ENCODE peak calls at places on chromosomes 5 and 9, in eight cellular contexts. L is esophagus squamous epithelium, D is NB4, E is H54, W is stomach, Q is GM12892, N is spleen, T is prostate gland. I is an unnamed sample.

GRCh38 chr5:74232281-74232680 is 408.2 kb downstream of the ENC1 start:
- DNase-seq in L (no peak), D (no peak), E (no peak), W (no peak), Q (no peak), N (no peak), T (no peak), I (no peak)

GRCh38 chr5:31097851-31098250 is 95.6 kb upstream of the CDH6 start:
- DNase-seq in L (no peak), D (no peak), E (no peak), W (no peak), Q (no peak), N (no peak), T (no peak), I (no peak)

GRCh38 chr5:150640311-150641005 is at the start of gene SYNPO:
- DNase-seq in L (no peak), D (peak), E (peak), W (peak), Q (no peak), N (no peak), T (peak), I (peak)

GRCh38 chr5:124034963-124035362 is 523.0 kb downstream of the CSNK1G3 start:
- DNase-seq in L (no peak), D (no peak), E (no peak), W (no peak), Q (no peak), N (no peak), T (no peak), I (no peak)

GRCh38 chr5:143352691-143353090 is 50.8 kb downstream of the NR3C1 start:
- DNase-seq in L (no peak), D (no peak), E (no peak), W (no peak), Q (no peak), N (no peak), T (no peak), I (no peak)

GRCh38 chr5:141934099-141934844 is 10.6 kb downstream of the DELE1 start:
- DNase-seq in L (no peak), D (no peak), E (no peak), W (peak), Q (no peak), N (no peak), T (no peak), I (no peak)

GRCh38 chr5:130386155-130386554 is 481.9 kb downstream of the CHSY3 start:
- DNase-seq in L (no peak), D (peak), E (no peak), W (no peak), Q (no peak), N (no peak), T (no peak), I (no peak)

GRCh38 chr5:152560508-152561137 is 155.5 kb upstream of the NMUR2 start:
- DNase-seq in L (no peak), D (peak), E (peak), W (peak), Q (no peak), N (peak), T (no peak), I (no peak)

GRCh38 chr5:72107874-72108199 is 562 bp downstream of the MAP1B start:
- DNase-seq in L (no peak), D (peak), E (no peak), W (no peak), Q (peak), N (no peak), T (no peak), I (no peak)

GRCh38 chr9:13110766-13111400 is 168.6 kb downstream of the MPDZ start:
- DNase-seq in L (no peak), D (no peak), E (no peak), W (peak), Q (no peak), N (no peak), T (peak), I (peak)

GRCh38 chr9:69249337-69249736 is 75.3 kb downstream of the TJP2 start:
- DNase-seq in L (no peak), D (no peak), E (no peak), W (no peak), Q (no peak), N (no peak), T (no peak), I (no peak)

DNA sequence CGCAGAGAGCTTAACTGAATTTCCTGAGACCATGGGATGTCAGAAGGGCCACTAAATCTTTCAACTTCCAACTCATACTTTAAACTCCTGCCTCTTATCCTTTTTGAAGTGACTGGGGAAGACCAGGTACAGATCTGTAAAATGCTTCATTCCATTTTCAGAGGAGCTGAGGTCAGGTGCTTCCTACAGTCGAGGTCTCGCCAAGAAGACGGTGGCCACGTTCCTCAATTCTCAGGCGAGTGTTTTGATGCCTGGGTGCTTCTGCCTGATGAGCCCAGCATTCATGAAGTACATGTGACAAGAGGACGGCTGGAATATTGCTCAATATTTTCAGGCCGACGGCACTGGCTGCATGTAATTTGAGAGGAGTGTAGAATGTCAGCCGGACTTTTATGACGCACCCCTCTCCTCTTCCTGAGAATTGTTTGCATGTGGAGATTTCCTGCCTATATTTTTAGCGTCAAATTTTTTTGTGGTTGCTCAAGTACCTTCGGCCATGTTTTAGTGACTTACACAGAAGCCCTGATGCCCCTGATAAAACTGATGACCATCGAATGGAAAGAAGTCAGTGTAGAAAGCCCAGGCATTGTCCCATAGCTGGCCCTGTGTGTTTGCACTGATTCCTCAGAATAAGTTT is 38.8 kb upstream of the GLRX start:
- DNase-seq in L (peak), D (peak), E (peak), W (peak), Q (no peak), N (no peak), T (peak), I (peak)
- TF ChIP-seq POLR2A in L (no peak), D (no peak), E (no peak), W (no peak), Q (no peak), N (no peak), T (no peak), I (peak)

DNA sequence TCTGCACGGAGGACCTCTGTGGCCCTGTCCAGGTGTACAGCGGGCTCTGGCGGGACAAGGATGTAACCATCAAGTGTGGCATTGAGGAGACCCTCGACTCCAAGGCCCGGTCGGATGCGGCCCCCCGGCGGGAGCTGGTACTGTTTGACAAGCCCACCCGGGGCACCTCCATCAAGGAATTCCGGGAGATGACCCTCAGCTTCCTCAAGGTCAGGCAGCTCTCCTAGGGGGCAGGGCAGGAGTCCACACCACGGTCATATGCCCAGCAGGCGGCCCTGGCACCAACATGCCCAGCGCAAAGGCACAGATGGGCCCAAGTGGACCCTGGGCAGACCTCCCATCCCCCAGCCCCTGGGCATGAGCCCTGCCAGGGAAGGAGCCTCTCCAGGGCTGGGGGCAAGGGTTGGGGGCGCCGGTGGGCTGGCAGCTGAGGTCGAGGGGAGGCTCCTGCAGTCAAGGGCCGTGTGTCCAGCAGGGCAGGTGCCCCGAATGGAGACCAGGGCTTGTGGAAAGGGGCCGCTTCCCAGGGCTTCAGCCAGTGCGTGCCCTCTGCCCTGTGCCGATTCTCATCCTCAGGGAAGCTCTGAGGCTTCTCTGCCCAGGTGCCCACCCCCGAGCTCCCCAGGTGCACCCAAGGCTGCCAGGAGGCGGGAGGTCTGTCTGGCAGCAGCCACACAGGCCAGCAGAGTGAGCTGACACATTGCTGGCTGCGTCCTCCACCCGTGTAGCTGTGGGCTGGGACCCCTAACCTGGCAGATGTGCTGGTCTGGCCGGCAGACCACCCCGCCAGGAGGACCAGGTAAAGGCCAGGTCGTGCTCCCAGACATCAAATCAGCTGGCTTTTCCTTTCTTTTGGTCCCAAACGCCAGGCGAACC is 10.0 kb downstream of the DIPK1B start:
- DNase-seq in L (no peak), D (no peak), E (no peak), W (no peak), Q (no peak), N (no peak), T (no peak), I (no peak)
- TF ChIP-seq POLR2A in L (no peak), D (no peak), E (peak), W (no peak), Q (peak), N (no peak), T (no peak), I (no peak)

GRCh38 chr5:10681605-10682428 is 79.2 kb downstream of the DAP start:
- DNase-seq in L (no peak), D (no peak), E (no peak), W (no peak), Q (no peak), N (no peak), T (no peak), I (no peak)

GRCh38 chr5:10677533-10677932 is 83.5 kb downstream of the DAP start:
- DNase-seq in L (no peak), D (no peak), E (no peak), W (no peak), Q (no peak), N (no peak), T (no peak), I (no peak)

GRCh38 chr5:10678236-10678635 is 82.8 kb downstream of the DAP start:
- DNase-seq in L (no peak), D (no peak), E (no peak), W (no peak), Q (no peak), N (no peak), T (no peak), I (no peak)

GRCh38 chr5:10680876-10681481 is 80.1 kb downstream of the DAP start:
- DNase-seq in L (no peak), D (no peak), E (no peak), W (no peak), Q (no peak), N (no peak), T (no peak), I (no peak)

GRCh38 chr5:10679336-10679988 is 81.6 kb downstream of the DAP start:
- DNase-seq in L (no peak), D (no peak), E (no peak), W (no peak), Q (no peak), N (no peak), T (no peak), I (no peak)
- TF ChIP-seq POLR2A in L (no peak), D (no peak), E (no peak), W (no peak), Q (no peak), N (no peak), T (no peak), I (no peak)

DNA sequence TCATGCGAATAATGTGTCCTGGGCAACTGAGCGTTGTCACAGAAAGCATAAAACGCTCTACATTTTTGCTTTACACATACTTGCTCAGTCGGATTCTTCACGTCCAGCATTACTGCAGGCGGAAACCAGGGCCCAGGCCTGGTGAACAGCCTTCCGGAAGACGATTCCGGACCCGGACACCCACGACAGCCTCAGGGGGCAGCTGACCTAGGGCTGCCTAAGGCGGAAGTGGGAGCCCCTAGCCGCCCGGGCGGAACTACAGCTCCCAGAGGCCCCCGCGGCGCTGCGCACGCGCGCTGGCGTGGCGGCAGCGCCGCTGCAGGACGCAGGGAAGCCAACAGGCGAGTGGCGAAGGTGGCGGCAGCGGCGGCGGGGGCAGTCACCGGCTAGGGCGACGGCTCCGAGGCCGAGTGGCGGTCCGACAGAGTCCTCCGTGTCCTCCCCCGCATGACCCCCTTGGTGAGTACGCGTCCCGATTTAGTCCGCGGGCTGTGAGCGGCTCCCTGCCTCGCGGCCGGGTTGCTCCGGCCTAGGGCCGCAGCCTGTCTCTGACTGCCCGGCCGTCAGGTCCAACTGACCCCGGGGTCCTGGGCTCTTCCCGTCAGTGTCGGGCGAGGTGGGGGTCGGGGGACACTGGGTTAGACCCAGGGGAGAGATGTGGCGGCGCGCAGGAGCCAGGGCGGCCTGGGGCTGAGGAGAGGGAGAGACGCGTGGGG is at the start of gene GAPVD1:
- DNase-seq in L (peak), D (peak), E (peak), W (peak), Q (peak), N (peak), T (peak), I (peak)
- TF ChIP-seq POLR2A in L (peak), D (peak), E (peak), W (no peak), Q (peak), N (no peak), T (peak), I (peak)

GRCh38 chr9:120787906-120788305 is 5.3 kb downstream of the FBXW2 start:
- DNase-seq in L (no peak), D (no peak), E (no peak), W (no peak), Q (no peak), N (no peak), T (no peak), I (no peak)

GRCh38 chr9:120791161-120791560 is 2.1 kb downstream of the FBXW2 start:
- DNase-seq in L (no peak), D (no peak), E (no peak), W (no peak), Q (no peak), N (no peak), T (no peak), I (no peak)

GRCh38 chr9:120792898-120793765 is at the start of gene FBXW2:
- DNase-seq in L (peak), D (peak), E (peak), W (peak), Q (peak), N (peak), T (peak), I (peak)
- TF ChIP-seq POLR2A in L (peak), D (peak), E (peak), W (peak), Q (peak), N (peak), T (peak), I (peak)

GRCh38 chr5:168746893-168747640 is 167.9 kb upstream of the PANK3 start:
- DNase-seq in L (no peak), D (peak), E (no peak), W (no peak), Q (no peak), N (no peak), T (no peak), I (no peak)
- TF ChIP-seq POLR2A in L (no peak), D (no peak), E (no peak), W (no peak), Q (no peak), N (no peak), T (no peak), I (no peak)

GRCh38 chr5:157148734-157149615 is 6.3 kb upstream of the MED7 start:
- DNase-seq in L (peak), D (peak), E (peak), W (peak), Q (no peak), N (no peak), T (peak), I (peak)

GRCh38 chr5:157142317-157143126 is at the start of gene MED7:
- DNase-seq in L (peak), D (peak), E (peak), W (peak), Q (peak), N (peak), T (peak), I (peak)

GRCh38 chr5:157137691-157138090 is 5.0 kb downstream of the MED7 start:
- DNase-seq in L (no peak), D (no peak), E (no peak), W (no peak), Q (no peak), N (no peak), T (no peak), I (no peak)

DNA sequence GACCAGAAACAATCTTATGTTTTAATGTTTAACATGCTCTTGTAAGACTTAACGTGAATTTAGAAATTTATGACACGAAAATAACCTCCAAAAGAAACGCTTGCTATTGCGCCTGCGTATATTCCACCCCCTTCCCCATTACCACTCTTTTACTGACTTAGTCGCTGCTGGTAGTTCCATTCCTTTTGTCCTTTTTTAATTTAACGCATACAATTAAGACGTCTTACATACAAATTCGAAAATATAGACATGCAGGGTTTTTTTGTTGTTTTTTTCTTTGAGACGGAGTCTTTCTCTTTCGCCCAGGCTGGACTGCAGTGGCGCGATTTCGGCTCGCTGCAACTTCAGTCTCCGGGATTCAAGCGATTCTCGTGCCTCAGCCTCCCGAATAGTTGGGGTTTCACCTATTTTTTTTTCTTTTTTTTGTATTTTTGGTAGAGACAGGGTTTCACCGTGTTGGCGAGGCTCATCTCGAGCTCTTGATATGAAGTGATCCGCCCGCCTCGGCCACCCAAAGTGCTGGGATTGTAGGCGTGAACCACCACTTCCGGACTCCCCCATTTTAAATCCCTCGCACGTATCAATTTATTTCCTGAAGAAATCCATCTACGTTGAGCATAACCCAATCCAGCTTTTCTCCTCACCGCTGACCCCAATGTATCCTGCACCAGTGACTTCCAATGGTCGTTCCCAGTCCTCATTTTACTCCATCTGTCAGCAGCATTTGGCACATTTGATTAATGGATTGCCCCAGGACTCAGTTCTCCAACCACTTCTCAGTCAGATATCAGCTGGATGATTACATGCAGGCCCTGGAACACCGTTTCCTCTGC is 678 bp upstream of the MED7 start:
- DNase-seq in L (peak), D (peak), E (peak), W (peak), Q (peak), N (peak), T (peak), I (peak)
- TF ChIP-seq POLR2A in L (no peak), D (no peak), E (no peak), W (no peak), Q (peak), N (no peak), T (no peak), I (no peak)